ENCODE peak calls at places on chromosomes 16 and 17, in four cellular contexts. One of them, this sample, is unnamed.

GRCh38 chr17:64500487-64500859 is 3.6 kb upstream of the POLG2 start:
- DNase-seq in IMR-90: no peak
- DNase-seq in fibroblast of lung: no peak
- DNase-seq in trophoblast cell: no peak
- DNase-seq in this sample: no peak

GRCh38 chr17:82414548-82415281 is 3.4 kb upstream of the HEXD start:
- DNase-seq in IMR-90: peak; percentile 50
- DNase-seq in fibroblast of lung: peak; percentile 55
- DNase-seq in trophoblast cell: peak; percentile 87
- DNase-seq in this sample: no peak

GRCh38 chr16:82852388-82852998 is 225.7 kb downstream of the CDH13 start:
- DNase-seq in IMR-90: no peak
- DNase-seq in fibroblast of lung: no peak
- DNase-seq in trophoblast cell: no peak
- DNase-seq in this sample: no peak

GRCh38 chr17:42405963-42406495 is 17.0 kb downstream of the CAVIN1 start:
- DNase-seq in IMR-90: peak; percentile 59
- DNase-seq in fibroblast of lung: peak; percentile 56
- DNase-seq in trophoblast cell: peak; percentile 89
- DNase-seq in this sample: no peak

GRCh38 chr17:48308591-48308990 is 121.4 kb downstream of the SKAP1 start:
- DNase-seq in IMR-90: no peak
- DNase-seq in fibroblast of lung: no peak
- DNase-seq in trophoblast cell: no peak
- DNase-seq in this sample: no peak

GRCh38 chr16:83402160-83402794 is 405.5 kb upstream of the HSBP1 start:
- DNase-seq in IMR-90: peak; percentile 45
- DNase-seq in fibroblast of lung: peak; percentile 67
- DNase-seq in trophoblast cell: no peak
- DNase-seq in this sample: no peak

GRCh38 chr17:78748730-78749317 is 33.2 kb downstream of the CYTH1 start:
- DNase-seq in IMR-90: peak; percentile 24
- DNase-seq in fibroblast of lung: peak; percentile 57
- DNase-seq in trophoblast cell: no peak
- DNase-seq in this sample: no peak

GRCh38 chr16:53129281-53130192 is 74.7 kb downstream of the CHD9 start:
- DNase-seq in IMR-90: peak; percentile 81
- DNase-seq in fibroblast of lung: peak; percentile 55
- DNase-seq in trophoblast cell: no peak
- DNase-seq in this sample: no peak

GRCh38 chr16:58938856-58939255 is 204.7 kb upstream of the GOT2 start:
- DNase-seq in IMR-90: no peak
- DNase-seq in fibroblast of lung: no peak
- DNase-seq in trophoblast cell: no peak
- DNase-seq in this sample: no peak

GRCh38 chr16:17368951-17369350 is 101.8 kb downstream of the XYLT1 start:
- DNase-seq in IMR-90: no peak
- DNase-seq in fibroblast of lung: no peak
- DNase-seq in trophoblast cell: no peak
- DNase-seq in this sample: no peak

GRCh38 chr17:76014100-76014924 is 12.8 kb downstream of the EVPL start:
- DNase-seq in IMR-90: peak; percentile 58
- DNase-seq in fibroblast of lung: peak; percentile 52
- DNase-seq in trophoblast cell: peak; percentile 99
- DNase-seq in this sample: no peak

GRCh38 chr17:36064142-36064541 is at the start of gene CCL18:
- DNase-seq in IMR-90: no peak
- DNase-seq in fibroblast of lung: no peak
- DNase-seq in trophoblast cell: no peak
- DNase-seq in this sample: no peak

GRCh38 chr17:77697480-77698400 is 260.8 kb upstream of the TNRC6C start:
- DNase-seq in IMR-90: no peak
- DNase-seq in fibroblast of lung: no peak
- DNase-seq in trophoblast cell: no peak
- DNase-seq in this sample: no peak

GRCh38 chr17:77720946-77721822 is 237.3 kb upstream of the TNRC6C start:
- DNase-seq in IMR-90: no peak
- DNase-seq in fibroblast of lung: no peak
- DNase-seq in trophoblast cell: no peak
- DNase-seq in this sample: no peak

GRCh38 chr16:473046-474043 is 47.9 kb downstream of the RAB11FIP3 start:
- DNase-seq in IMR-90: peak; percentile 19
- DNase-seq in fibroblast of lung: no peak
- DNase-seq in trophoblast cell: no peak
- DNase-seq in this sample: no peak

GRCh38 chr17:75094871-75095399 is 7.2 kb downstream of the SLC16A5 start:
- DNase-seq in IMR-90: no peak
- DNase-seq in fibroblast of lung: no peak
- DNase-seq in trophoblast cell: peak; percentile 46
- DNase-seq in this sample: no peak

GRCh38 chr16:22898874-22899348 is 84.9 kb downstream of the HS3ST2 start:
- DNase-seq in IMR-90: peak; percentile 56
- DNase-seq in fibroblast of lung: peak; percentile 33
- DNase-seq in trophoblast cell: peak; percentile 76
- DNase-seq in this sample: peak; percentile 57

GRCh38 chr17:39538875-39539274 is 68.8 kb downstream of the NEUROD2 start:
- DNase-seq in IMR-90: peak; percentile 27
- DNase-seq in fibroblast of lung: peak; percentile 29
- DNase-seq in trophoblast cell: no peak
- DNase-seq in this sample: no peak

GRCh38 chr16:3137267-3137666 is 2.4 kb downstream of the ZNF213 start:
- DNase-seq in IMR-90: no peak
- DNase-seq in fibroblast of lung: no peak
- DNase-seq in trophoblast cell: no peak
- DNase-seq in this sample: no peak

GRCh38 chr17:49132317-49132698 is 261 bp upstream of the B4GALNT2 start:
- DNase-seq in IMR-90: no peak
- DNase-seq in fibroblast of lung: no peak
- DNase-seq in trophoblast cell: no peak
- DNase-seq in this sample: no peak

GRCh38 chr17:65783845-65784334 is 222.4 kb upstream of the AXIN2 start:
- DNase-seq in IMR-90: peak; percentile 94
- DNase-seq in fibroblast of lung: peak; percentile 95
- DNase-seq in trophoblast cell: peak; percentile 55
- DNase-seq in this sample: no peak

GRCh38 chr17:31424944-31425582 is 33.6 kb downstream of the RAB11FIP4 start:
- DNase-seq in IMR-90: peak; percentile 12
- DNase-seq in fibroblast of lung: peak; percentile 41
- DNase-seq in trophoblast cell: peak; percentile 60
- DNase-seq in this sample: no peak

GRCh38 chr16:23310744-23311143 is 8.6 kb downstream of the SCNN1B start:
- DNase-seq in IMR-90: no peak
- DNase-seq in fibroblast of lung: no peak
- DNase-seq in trophoblast cell: no peak
- DNase-seq in this sample: no peak

GRCh38 chr16:50121721-50122445 is 31.2 kb upstream of the TENT4B start:
- DNase-seq in IMR-90: no peak
- DNase-seq in fibroblast of lung: no peak
- DNase-seq in trophoblast cell: no peak
- DNase-seq in this sample: no peak

GRCh38 chr16:89720520-89720858 is 209 bp downstream of the VPS9D1 start:
- DNase-seq in IMR-90: no peak
- DNase-seq in fibroblast of lung: peak; percentile 23
- DNase-seq in trophoblast cell: no peak
- DNase-seq in this sample: no peak

GRCh38 chr16:48126801-48127644 is 28.8 kb downstream of the ABCC12 start:
- DNase-seq in IMR-90: peak; percentile 98
- DNase-seq in fibroblast of lung: peak; percentile 99
- DNase-seq in trophoblast cell: no peak
- DNase-seq in this sample: no peak

GRCh38 chr17:64441772-64442549 is 7.0 kb upstream of the MILR1 start:
- DNase-seq in IMR-90: peak; percentile 54
- DNase-seq in fibroblast of lung: peak; percentile 40
- DNase-seq in trophoblast cell: peak; percentile 71
- DNase-seq in this sample: peak; percentile 82

GRCh38 chr17:75178453-75178852 is 4.3 kb downstream of the SUMO2 start:
- DNase-seq in IMR-90: no peak
- DNase-seq in fibroblast of lung: no peak
- DNase-seq in trophoblast cell: no peak
- DNase-seq in this sample: no peak

GRCh38 chr17:4201231-4201630 is 58.2 kb downstream of the CYB5D2 start:
- DNase-seq in IMR-90: peak; percentile 56
- DNase-seq in fibroblast of lung: no peak
- DNase-seq in trophoblast cell: no peak
- DNase-seq in this sample: no peak

GRCh38 chr17:78268191-78268874 is 36.9 kb downstream of the TMEM235 start:
- DNase-seq in IMR-90: no peak
- DNase-seq in fibroblast of lung: no peak
- DNase-seq in trophoblast cell: no peak
- DNase-seq in this sample: no peak

GRCh38 chr17:75288784-75289121 is 480 bp downstream of the SLC25A19 start:
- DNase-seq in IMR-90: no peak
- DNase-seq in fibroblast of lung: no peak
- DNase-seq in trophoblast cell: peak; percentile 48
- DNase-seq in this sample: no peak

GRCh38 chr17:66713533-66714042 is 121.3 kb upstream of the CACNG5 start:
- DNase-seq in IMR-90: no peak
- DNase-seq in fibroblast of lung: no peak
- DNase-seq in trophoblast cell: no peak
- DNase-seq in this sample: no peak

GRCh38 chr16:47507701-47508100 is 46.6 kb downstream of the PHKB start:
- DNase-seq in IMR-90: peak; percentile 10
- DNase-seq in fibroblast of lung: no peak
- DNase-seq in trophoblast cell: no peak
- DNase-seq in this sample: no peak

GRCh38 chr16:28538733-28539596 is at the start of gene NUPR1:
- DNase-seq in IMR-90: peak; percentile 97
- DNase-seq in fibroblast of lung: peak; percentile 96
- DNase-seq in trophoblast cell: peak; percentile 23
- DNase-seq in this sample: no peak

DNA sequence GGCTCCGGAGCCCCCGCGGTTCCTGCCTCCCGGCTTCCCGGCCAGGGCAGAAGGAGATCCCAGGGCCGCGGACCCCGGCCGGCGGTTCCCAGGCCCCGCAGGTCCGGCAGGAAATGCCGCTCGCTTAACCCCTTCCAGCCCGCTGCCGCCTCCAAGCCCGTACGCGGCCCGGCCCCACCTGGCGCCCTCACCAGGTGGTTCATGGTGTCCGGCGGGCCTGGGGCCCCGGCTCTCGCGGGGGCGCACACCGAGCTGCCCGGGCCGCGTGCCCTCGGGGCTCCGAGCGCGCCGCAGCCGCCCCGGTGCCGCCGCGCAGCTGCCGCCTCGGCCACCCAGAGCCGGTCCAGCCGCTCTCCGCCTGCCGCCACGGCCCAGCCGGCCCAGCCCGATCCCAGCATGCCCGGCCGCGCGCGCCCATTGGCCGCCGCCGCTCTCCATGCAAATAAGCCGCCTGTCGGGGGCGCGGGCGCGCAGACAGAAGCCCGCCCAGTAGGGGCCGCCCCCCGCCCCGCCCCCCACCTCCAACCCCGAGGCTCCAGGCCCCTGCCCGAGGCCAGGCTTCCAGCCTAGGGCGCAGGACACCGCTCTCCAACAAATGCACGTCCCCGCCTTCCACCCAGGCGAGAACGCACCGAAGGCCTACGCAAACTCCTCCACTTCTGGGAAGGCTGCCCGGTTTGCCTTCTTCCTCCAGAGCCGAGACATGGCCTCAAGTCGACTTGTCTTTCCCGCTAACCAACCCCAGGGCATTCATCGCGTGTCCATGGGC is at the start of gene BCAR1:
- DNase-seq in IMR-90: peak; percentile 93
- DNase-seq in fibroblast of lung: peak; percentile 90
- DNase-seq in trophoblast cell: peak; percentile 93
- DNase-seq in this sample: no peak
- H3K4me3 ChIP-seq in IMR-90: peak within 1 kb of the TSS; percentile 70
- H3K4me3 ChIP-seq in fibroblast of lung: peak within 1 kb of the TSS; percentile 37
- H3K4me3 ChIP-seq in trophoblast cell: peak within 1 kb of the TSS; percentile 89
- H3K4me3 ChIP-seq in this sample: peak within 1 kb of the TSS; percentile 75

DNA sequence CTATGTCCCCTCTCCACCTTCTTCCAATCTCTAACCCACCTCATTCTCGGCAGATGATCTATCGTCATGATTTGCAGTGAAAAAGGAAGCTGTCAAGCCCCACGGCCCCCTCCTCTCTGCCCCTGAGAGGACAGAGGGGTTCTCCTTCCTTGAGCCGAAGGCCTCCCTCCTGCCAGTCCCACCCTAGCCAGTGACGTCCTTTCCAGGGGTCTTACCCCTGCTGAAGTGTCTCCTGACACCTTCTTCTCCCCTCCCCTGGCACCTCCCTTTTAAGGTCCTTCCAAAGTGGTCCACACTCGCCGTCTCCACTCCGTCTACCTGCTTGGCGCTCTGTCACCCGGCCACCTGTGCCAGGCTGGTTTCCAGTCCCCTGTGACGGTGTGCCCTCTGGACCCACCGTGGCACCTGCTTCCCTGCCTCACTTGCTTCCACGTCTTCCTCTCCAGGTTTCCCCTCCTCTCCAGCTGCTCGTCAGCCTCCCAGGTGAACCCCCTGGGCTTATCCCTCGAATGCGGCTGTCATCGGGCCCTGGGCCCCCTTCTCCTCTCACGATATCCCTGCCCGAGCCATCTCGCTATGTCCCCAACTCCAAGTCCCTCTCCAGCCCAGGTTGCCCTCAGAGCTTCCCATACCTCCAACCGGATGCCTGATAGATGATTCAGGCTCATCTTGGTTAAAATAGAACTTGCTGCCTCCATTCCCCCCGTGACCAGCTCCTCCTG is 5.7 kb downstream of the CCDC102A start:
- DNase-seq in IMR-90: no peak
- DNase-seq in fibroblast of lung: no peak
- DNase-seq in trophoblast cell: no peak
- DNase-seq in this sample: no peak
- H3K9ac ChIP-seq in IMR-90: no peak overlapping the region
- H3K9ac ChIP-seq in fibroblast of lung: no peak overlapping the region
- H3K9ac ChIP-seq in trophoblast cell: no peak overlapping the region
- H3K9ac ChIP-seq in this sample: no peak overlapping the region

DNA sequence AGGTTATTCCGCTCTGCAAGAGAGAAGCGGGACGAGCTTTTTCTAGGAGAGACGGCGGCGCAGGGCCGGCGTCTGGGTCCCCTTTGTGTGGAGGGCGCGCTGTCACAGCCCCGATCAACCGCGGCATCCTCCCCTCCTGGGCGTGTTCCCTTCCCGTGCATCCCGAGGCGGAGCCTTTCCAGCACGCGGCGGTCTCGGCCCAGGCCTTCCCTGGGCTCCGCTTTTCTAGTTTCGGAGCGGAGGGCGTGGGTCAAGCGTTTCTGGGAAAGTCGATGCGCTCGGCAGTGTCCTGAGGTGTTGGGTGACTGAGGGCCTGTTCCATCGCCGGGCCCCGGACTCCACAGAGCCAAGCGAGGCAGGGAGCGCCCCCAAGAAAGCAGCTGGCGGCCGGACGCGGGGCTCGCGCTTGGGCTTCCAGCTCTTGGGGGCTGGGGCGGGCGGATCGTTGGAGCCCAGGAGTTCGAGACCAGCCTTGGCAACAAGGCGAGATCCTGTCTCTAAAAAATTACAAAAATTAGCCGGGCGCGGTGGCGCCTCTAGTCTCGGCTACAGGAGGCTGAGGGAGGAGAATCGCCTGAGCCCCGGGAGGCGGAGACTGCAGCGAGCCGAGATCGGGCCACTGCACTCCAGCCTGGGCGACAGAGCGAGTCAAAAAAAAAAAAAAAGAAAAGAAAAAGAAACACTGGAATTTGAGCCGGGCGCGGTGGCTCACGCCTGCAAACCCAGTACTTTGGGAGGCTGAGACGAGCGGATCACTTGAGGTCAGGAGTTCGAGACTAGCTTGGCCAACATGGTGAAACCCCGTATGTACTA is 825 bp downstream of the IFT140 start:
- DNase-seq in IMR-90: no peak
- DNase-seq in fibroblast of lung: peak; percentile 69
- DNase-seq in trophoblast cell: peak; percentile 71
- DNase-seq in this sample: no peak
- H3K4me3 ChIP-seq in IMR-90: peak overlapping the region; percentile 44
- H3K4me3 ChIP-seq in fibroblast of lung: peak overlapping the region; percentile 91
- H3K4me3 ChIP-seq in trophoblast cell: peak overlapping the region; percentile 34
- H3K4me3 ChIP-seq in this sample: peak overlapping the region; percentile 93

GRCh38 chr16:66650707-66651473 is 45.7 kb downstream of the CMTM4 start:
- DNase-seq in IMR-90: peak; percentile 80
- DNase-seq in fibroblast of lung: peak; percentile 77
- DNase-seq in trophoblast cell: peak; percentile 93
- DNase-seq in this sample: no peak
- H3K9ac ChIP-seq in IMR-90: no peak overlapping the region
- H3K9ac ChIP-seq in fibroblast of lung: no peak overlapping the region
- H3K9ac ChIP-seq in trophoblast cell: peak overlapping the region; percentile 41
- H3K9ac ChIP-seq in this sample: no peak overlapping the region